ENCODE peak calls at places on chromosomes 1 and 21, in seven cellular contexts. T is Calu3, N is MM.1S, O is GM13976, W is HCEC 1CT, M is breast epithelium, C is left ventricle myocardium inferior. X is an unnamed sample.

GRCh38 chr1:192133350-192133950 is 24.8 kb upstream of the RGS18 start:
- DNase-seq in O (no peak), N (no peak), M (no peak), C (no peak), W (peak), T (no peak), X (peak)

GRCh38 chr1:205680073-205680851 is at the start of gene SLC45A3:
- DNase-seq in N (peak), C (peak), W (no peak), O (peak), M (no peak), T (peak), X (peak)

GRCh38 chr1:226691257-226691656 is 47.8 kb downstream of the ITPKB start:
- DNase-seq in O (peak), C (no peak), W (no peak), N (no peak), T (no peak), M (no peak), X (no peak)

GRCh38 chr21:33078907-33079582 is 9.1 kb downstream of the OLIG1 start:
- DNase-seq in M (peak), T (peak), O (peak), W (peak), N (peak), C (no peak), X (peak)

GRCh38 chr1:172756029-172756428 is 97.1 kb downstream of the FASLG start:
- DNase-seq in O (no peak), N (no peak), M (no peak), W (no peak), C (no peak), T (no peak), X (no peak)

GRCh38 chr1:6093611-6094010 is 47.9 kb downstream of the KCNAB2 start:
- DNase-seq in W (no peak), M (no peak), N (no peak), O (no peak), C (no peak), T (no peak), X (no peak)

GRCh38 chr1:52534928-52535764 is 17.7 kb downstream of the TUT4 start:
- DNase-seq in M (no peak), N (no peak), W (no peak), C (no peak), O (no peak), T (no peak), X (peak)

GRCh38 chr1:51558375-51558924 is 39.4 kb upstream of the EPS15 start:
- DNase-seq in O (no peak), N (no peak), M (no peak), T (peak), C (no peak), W (peak), X (peak)

GRCh38 chr1:88900883-88901282 is 9.5 kb upstream of the GTF2B start:
- DNase-seq in O (no peak), M (no peak), C (no peak), N (no peak), W (no peak), T (no peak), X (no peak)

GRCh38 chr1:55623339-55623738 is 408.2 kb upstream of the USP24 start:
- DNase-seq in M (no peak), W (no peak), O (no peak), N (no peak), C (peak), T (no peak), X (no peak)

GRCh38 chr1:218164111-218164929 is 120.8 kb upstream of the RRP15 start:
- DNase-seq in C (peak), N (peak), O (peak), W (peak), M (no peak), T (peak), X (peak)

GRCh38 chr1:154467768-154468102 is 34.3 kb upstream of the TDRD10 start:
- DNase-seq in M (no peak), W (no peak), C (no peak), N (no peak), O (no peak), T (no peak), X (no peak)

GRCh38 chr21:33800753-33801423 is 114.7 kb downstream of the ATP5PO start:
- DNase-seq in O (no peak), M (no peak), W (no peak), C (no peak), T (no peak), N (no peak), X (no peak)

GRCh38 chr1:20439282-20439681 is 46.7 kb downstream of the CAMK2N1 start:
- DNase-seq in W (no peak), N (no peak), M (no peak), T (no peak), O (no peak), C (no peak), X (peak)

X was measured in EL.